ENCODE peak calls at places on chromosome 9, in four cellular contexts. F is ovary, R is GM12878, I is right lobe of liver. U is an unnamed sample.
A peak's percentile ranks its signal among the peaks of the same experiment; 100 is the strongest.

GRCh38 chr9:71549023-71549422 is 219.3 kb downstream of the CEMIP2 start:
- DNase-seq in I (no peak), R (peak; percentile 41), F (no peak), U (no peak)

GRCh38 chr9:133845659-133845947 is 107.5 kb upstream of the SARDH start:
- DNase-seq in R (no peak), F (no peak), I (no peak), U (no peak)

GRCh38 chr9:135394699-135395645 is 84.6 kb upstream of the PPP1R26 start:
- DNase-seq in R (no peak), F (no peak), I (no peak), U (no peak)

GRCh38 chr9:130156672-130157071 is 15.5 kb upstream of the NCS1 start:
- DNase-seq in I (no peak), F (no peak), R (no peak), U (peak; percentile 95)

GRCh38 chr9:87896891-87897290 is 14.2 kb downstream of the SPATA31E1 start:
- DNase-seq in R (no peak), F (no peak), I (no peak), U (no peak)

GRCh38 chr9:106693546-106693945 is 169.4 kb upstream of the ZNF462 start:
- DNase-seq in I (no peak), R (no peak), F (no peak), U (no peak)

GRCh38 chr9:126474201-126474765 is 139.4 kb upstream of the LMX1B start:
- DNase-seq in F (no peak), R (no peak), I (no peak), U (no peak)

GRCh38 chr9:84349706-84350105 is 9.1 kb upstream of the SLC28A3 start:
- DNase-seq in R (no peak), I (no peak), F (no peak), U (no peak)

GRCh38 chr9:96413312-96414221 is 4.6 kb downstream of the ZNF367 start:
- DNase-seq in F (no peak), R (peak; percentile 66), I (no peak), U (no peak)

GRCh38 chr9:114930063-114930812 is at the start of gene TNFSF8:
- DNase-seq in I (no peak), F (no peak), R (no peak), U (no peak)

GRCh38 chr9:109143881-109144562 is 23.0 kb downstream of the FRRS1L start:
- DNase-seq in F (no peak), R (peak; percentile 23), I (no peak), U (no peak)

GRCh38 chr9:91775011-91775707 is 174.9 kb downstream of the ROR2 start:
- DNase-seq in R (no peak), F (peak; percentile 80), I (peak; percentile 61), U (peak; percentile 40)

GRCh38 chr9:10479172-10479571 is 133.6 kb downstream of the PTPRD start:
- DNase-seq in I (no peak), F (no peak), R (no peak), U (no peak)

GRCh38 chr9:136655244-136656225 is 7.2 kb upstream of the EGFL7 start:
- DNase-seq in R (no peak), F (no peak), I (peak; percentile 60), U (peak; percentile 13)

GRCh38 chr9:133553123-133553522 is 18.6 kb downstream of the ADAMTSL2 start:
- DNase-seq in R (no peak), I (no peak), F (no peak), U (no peak)

GRCh38 chr9:90307177-90307833 is 335.3 kb downstream of the DIRAS2 start:
- DNase-seq in R (no peak), F (peak; percentile 35), I (no peak), U (no peak)

GRCh38 chr9:121281614-121282291 is 13.8 kb downstream of the GSN start:
- DNase-seq in F (peak; percentile 93), R (no peak), I (peak; percentile 63), U (peak; percentile 95)

GRCh38 chr9:18721267-18722079 is 247.5 kb downstream of the ADAMTSL1 start:
- DNase-seq in F (no peak), R (no peak), I (no peak), U (no peak)

DNA sequence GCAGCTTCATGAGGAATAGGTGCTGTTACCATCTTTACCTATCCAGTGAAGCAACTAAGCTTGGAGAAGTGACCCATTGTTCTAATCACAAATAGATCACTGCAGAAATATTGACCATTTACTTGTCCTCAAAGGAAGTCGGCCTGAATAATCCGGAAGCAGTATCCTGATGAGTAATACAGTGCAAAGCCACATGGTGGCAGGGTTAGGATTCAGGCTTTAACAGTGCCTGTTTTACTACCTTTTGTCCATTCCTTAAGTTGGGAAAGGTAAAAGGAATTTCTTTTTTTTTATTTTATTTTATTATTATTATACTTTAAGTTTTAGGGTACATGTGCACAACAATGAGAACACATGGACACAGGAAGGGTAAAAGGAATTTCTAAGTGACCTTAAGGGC is 336.3 kb downstream of the KDM4C start:
- DNase-seq in R (no peak), F (no peak), I (no peak), U (no peak)
- TF ChIP-seq CTCF in R (no peak), F (no peak), I (peak; percentile 10), U (no peak)

GRCh38 chr9:98533866-98534265 is 174.9 kb downstream of the GABBR2 start:
- DNase-seq in R (no peak), F (no peak), I (no peak), U (no peak)
- H3K9me3 ChIP-seq in R (no peaks in the 10 kb centered on the region), F (no peaks in the 10 kb centered on the region), I (no peaks in the 10 kb centered on the region), U (no peaks in the 10 kb centered on the region)

DNA sequence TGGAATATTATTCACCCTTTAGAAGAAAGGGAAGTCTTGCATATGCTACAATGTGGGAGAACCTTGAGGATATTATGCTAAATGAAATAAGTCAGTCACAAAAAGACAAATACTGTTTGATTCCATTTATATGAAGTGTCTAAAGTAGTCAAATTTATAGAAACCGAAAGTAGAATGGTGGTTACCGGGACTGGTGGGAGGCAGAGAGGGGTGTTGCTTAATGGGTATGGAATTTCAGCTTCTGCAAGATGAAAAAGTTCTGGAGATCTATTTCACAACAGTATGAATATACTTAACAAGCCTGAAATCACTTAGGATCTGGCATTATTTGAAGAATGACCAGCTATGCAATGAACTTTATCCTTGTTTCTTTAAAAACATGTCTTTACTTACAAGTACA is 14.6 kb upstream of the FREM1 start:
- DNase-seq in R (no peak), F (no peak), I (no peak), U (no peak)
- H3K4me3 ChIP-seq in R (no peak overlapping the region), F (no peak overlapping the region), I (no peak overlapping the region), U (no peak overlapping the region)

GRCh38 chr9:124311283-124311682 is 53.5 kb downstream of the NEK6 start:
- DNase-seq in I (no peak), R (no peak), F (no peak), U (no peak)
- TF ChIP-seq CTCF in I (no peak), R (no peak), F (no peak), U (no peak)